ENCODE peak calls at places on chromosomes 11 and 22, in six cellular contexts. One of them, this sample, is unnamed.

GRCh38 chr11:110011595-110011994 is 81.6 kb upstream of the ZC3H12C start:
- DNase-seq in epithelial cell of esophagus: no peak
- DNase-seq in Ammon's horn: no peak
- DNase-seq in endothelial cell: no peak
- DNase-seq in RCC 7860: no peak
- DNase-seq in left lung: no peak
- DNase-seq in this sample: no peak

GRCh38 chr11:64387916-64388315 is 29.0 kb downstream of the RPS6KA4 start:
- DNase-seq in epithelial cell of esophagus: no peak
- DNase-seq in Ammon's horn: no peak
- DNase-seq in endothelial cell: no peak
- DNase-seq in RCC 7860: no peak
- DNase-seq in left lung: no peak
- DNase-seq in this sample: no peak

GRCh38 chr11:61967924-61968757 is 707 bp upstream of the FTH1 start:
- DNase-seq in epithelial cell of esophagus: peak; percentile 40
- DNase-seq in Ammon's horn: no peak
- DNase-seq in endothelial cell: peak; percentile 20
- DNase-seq in RCC 7860: no peak
- DNase-seq in left lung: peak; percentile 61
- DNase-seq in this sample: peak; percentile 34

GRCh38 chr11:94521684-94522083 is 9.4 kb downstream of the C11orf97 start:
- DNase-seq in epithelial cell of esophagus: peak; percentile 24
- DNase-seq in Ammon's horn: no peak
- DNase-seq in endothelial cell: no peak
- DNase-seq in RCC 7860: no peak
- DNase-seq in left lung: no peak
- DNase-seq in this sample: no peak

GRCh38 chr22:44703269-44703870 is 1.4 kb downstream of the PRR5 start:
- DNase-seq in epithelial cell of esophagus: no peak
- DNase-seq in Ammon's horn: no peak
- DNase-seq in endothelial cell: no peak
- DNase-seq in RCC 7860: no peak
- DNase-seq in left lung: no peak
- DNase-seq in this sample: no peak

GRCh38 chr11:27481992-27482391 is 9.4 kb upstream of the LGR4 start:
- DNase-seq in epithelial cell of esophagus: no peak
- DNase-seq in Ammon's horn: no peak
- DNase-seq in endothelial cell: no peak
- DNase-seq in RCC 7860: no peak
- DNase-seq in left lung: no peak
- DNase-seq in this sample: no peak

GRCh38 chr22:46763051-46763705 is 728 bp downstream of the TBC1D22A start:
- DNase-seq in epithelial cell of esophagus: no peak
- DNase-seq in Ammon's horn: no peak
- DNase-seq in endothelial cell: peak; percentile 25
- DNase-seq in RCC 7860: no peak
- DNase-seq in left lung: no peak
- DNase-seq in this sample: no peak

GRCh38 chr11:118530180-118530682 is 761 bp upstream of the TMEM25 start:
- DNase-seq in epithelial cell of esophagus: no peak
- DNase-seq in Ammon's horn: no peak
- DNase-seq in endothelial cell: no peak
- DNase-seq in RCC 7860: no peak
- DNase-seq in left lung: no peak
- DNase-seq in this sample: no peak

GRCh38 chr11:77522215-77522614 is 48.3 kb upstream of the PAK1 start:
- DNase-seq in epithelial cell of esophagus: no peak
- DNase-seq in Ammon's horn: no peak
- DNase-seq in endothelial cell: no peak
- DNase-seq in RCC 7860: no peak
- DNase-seq in left lung: no peak
- DNase-seq in this sample: no peak

GRCh38 chr22:46121079-46121478 is 29.2 kb upstream of the PPARA start:
- DNase-seq in epithelial cell of esophagus: no peak
- DNase-seq in Ammon's horn: no peak
- DNase-seq in endothelial cell: no peak
- DNase-seq in RCC 7860: no peak
- DNase-seq in left lung: no peak
- DNase-seq in this sample: no peak

GRCh38 chr11:118401151-118401879 is at the start of gene ATP5MG:
- DNase-seq in epithelial cell of esophagus: peak; percentile 85
- DNase-seq in Ammon's horn: peak; percentile 92
- DNase-seq in endothelial cell: peak; percentile 83
- DNase-seq in RCC 7860: peak; percentile 73
- DNase-seq in left lung: peak; percentile 92
- DNase-seq in this sample: peak; percentile 91

GRCh38 chr22:37425369-37425768 is 1.9 kb downstream of the ELFN2 start:
- DNase-seq in epithelial cell of esophagus: no peak
- DNase-seq in Ammon's horn: no peak
- DNase-seq in endothelial cell: no peak
- DNase-seq in RCC 7860: no peak
- DNase-seq in left lung: no peak
- DNase-seq in this sample: no peak

GRCh38 chr22:44286673-44287072 is 26.1 kb downstream of the SHISAL1 start:
- DNase-seq in epithelial cell of esophagus: no peak
- DNase-seq in Ammon's horn: peak; percentile 26
- DNase-seq in endothelial cell: no peak
- DNase-seq in RCC 7860: no peak
- DNase-seq in left lung: no peak
- DNase-seq in this sample: no peak

GRCh38 chr22:30301995-30302809 is 12.9 kb upstream of the CASTOR1 start:
- DNase-seq in epithelial cell of esophagus: peak; percentile 84
- DNase-seq in Ammon's horn: peak; percentile 74
- DNase-seq in endothelial cell: no peak
- DNase-seq in RCC 7860: no peak
- DNase-seq in left lung: peak; percentile 74
- DNase-seq in this sample: no peak

GRCh38 chr11:36878747-36879146 is 280.7 kb upstream of the RAG2 start:
- DNase-seq in epithelial cell of esophagus: no peak
- DNase-seq in Ammon's horn: no peak
- DNase-seq in endothelial cell: no peak
- DNase-seq in RCC 7860: no peak
- DNase-seq in left lung: no peak
- DNase-seq in this sample: no peak

GRCh38 chr11:109241988-109242387 is 180.0 kb upstream of the C11orf87 start:
- DNase-seq in epithelial cell of esophagus: peak; percentile 97
- DNase-seq in Ammon's horn: no peak
- DNase-seq in endothelial cell: no peak
- DNase-seq in RCC 7860: no peak
- DNase-seq in left lung: no peak
- DNase-seq in this sample: no peak

GRCh38 chr22:43273902-43274484 is 69.2 kb downstream of the SCUBE1 start:
- DNase-seq in epithelial cell of esophagus: peak; percentile 69
- DNase-seq in Ammon's horn: peak; percentile 58
- DNase-seq in endothelial cell: peak; percentile 60
- DNase-seq in RCC 7860: peak; percentile 41
- DNase-seq in left lung: no peak
- DNase-seq in this sample: peak; percentile 52

GRCh38 chr22:50399751-50400331 is 56.7 kb downstream of the PPP6R2 start:
- DNase-seq in epithelial cell of esophagus: no peak
- DNase-seq in Ammon's horn: peak; percentile 78
- DNase-seq in endothelial cell: peak; percentile 51
- DNase-seq in RCC 7860: no peak
- DNase-seq in left lung: no peak
- DNase-seq in this sample: peak; percentile 33

GRCh38 chr22:30217698-30218565 is 28.6 kb downstream of the LIF start:
- DNase-seq in epithelial cell of esophagus: no peak
- DNase-seq in Ammon's horn: peak; percentile 40
- DNase-seq in endothelial cell: no peak
- DNase-seq in RCC 7860: peak; percentile 75
- DNase-seq in left lung: no peak
- DNase-seq in this sample: no peak

GRCh38 chr11:115219378-115219777 is 284.8 kb downstream of the CADM1 start:
- DNase-seq in epithelial cell of esophagus: no peak
- DNase-seq in Ammon's horn: no peak
- DNase-seq in endothelial cell: no peak
- DNase-seq in RCC 7860: no peak
- DNase-seq in left lung: no peak
- DNase-seq in this sample: no peak

GRCh38 chr11:96199563-96200025 is 143.4 kb downstream of the MAML2 start:
- DNase-seq in epithelial cell of esophagus: peak; percentile 94
- DNase-seq in Ammon's horn: no peak
- DNase-seq in endothelial cell: no peak
- DNase-seq in RCC 7860: no peak
- DNase-seq in left lung: no peak
- DNase-seq in this sample: no peak

GRCh38 chr11:56932572-56933235 is 56.0 kb upstream of the OR5AK2 start:
- DNase-seq in epithelial cell of esophagus: peak; percentile 99
- DNase-seq in Ammon's horn: peak; percentile 2
- DNase-seq in endothelial cell: no peak
- DNase-seq in RCC 7860: peak; percentile 79
- DNase-seq in left lung: no peak
- DNase-seq in this sample: no peak

GRCh38 chr22:29202231-29203192 is 3.2 kb upstream of the EMID1 start:
- DNase-seq in epithelial cell of esophagus: peak; percentile 45
- DNase-seq in Ammon's horn: peak; percentile 82
- DNase-seq in endothelial cell: peak; percentile 35
- DNase-seq in RCC 7860: no peak
- DNase-seq in left lung: peak; percentile 71
- DNase-seq in this sample: no peak

GRCh38 chr22:24763872-24764485 is 10.5 kb downstream of the PIWIL3 start:
- DNase-seq in epithelial cell of esophagus: no peak
- DNase-seq in Ammon's horn: no peak
- DNase-seq in endothelial cell: no peak
- DNase-seq in RCC 7860: no peak
- DNase-seq in left lung: no peak
- DNase-seq in this sample: no peak

GRCh38 chr11:36478700-36479329 is 31.3 kb downstream of the TRAF6 start:
- DNase-seq in epithelial cell of esophagus: peak; percentile 59
- DNase-seq in Ammon's horn: peak; percentile 79
- DNase-seq in endothelial cell: peak; percentile 33
- DNase-seq in RCC 7860: peak; percentile 37
- DNase-seq in left lung: no peak
- DNase-seq in this sample: peak; percentile 41

GRCh38 chr11:34051349-34052035 is at the start of gene CAPRIN1:
- DNase-seq in epithelial cell of esophagus: peak; percentile 90
- DNase-seq in Ammon's horn: peak; percentile 93
- DNase-seq in endothelial cell: peak; percentile 86
- DNase-seq in RCC 7860: peak; percentile 71
- DNase-seq in left lung: peak; percentile 91
- DNase-seq in this sample: peak; percentile 80

GRCh38 chr11:15118431-15118830 is 3.7 kb downstream of the INSC start:
- DNase-seq in epithelial cell of esophagus: peak; percentile 44
- DNase-seq in Ammon's horn: no peak
- DNase-seq in endothelial cell: no peak
- DNase-seq in RCC 7860: peak; percentile 20
- DNase-seq in left lung: no peak
- DNase-seq in this sample: no peak

GRCh38 chr11:37712246-37712645 is 1114.2 kb upstream of the RAG2 start:
- DNase-seq in epithelial cell of esophagus: peak; percentile 6
- DNase-seq in Ammon's horn: no peak
- DNase-seq in endothelial cell: no peak
- DNase-seq in RCC 7860: no peak
- DNase-seq in left lung: no peak
- DNase-seq in this sample: peak; percentile 2

GRCh38 chr22:22167791-22168189 is 76.8 kb upstream of the VPREB1 start:
- DNase-seq in epithelial cell of esophagus: no peak
- DNase-seq in Ammon's horn: no peak
- DNase-seq in endothelial cell: no peak
- DNase-seq in RCC 7860: no peak
- DNase-seq in left lung: no peak
- DNase-seq in this sample: no peak

GRCh38 chr11:95132956-95133355 is 43.3 kb downstream of the ENDOD1 start:
- DNase-seq in epithelial cell of esophagus: peak; percentile 69
- DNase-seq in Ammon's horn: no peak
- DNase-seq in endothelial cell: no peak
- DNase-seq in RCC 7860: no peak
- DNase-seq in left lung: no peak
- DNase-seq in this sample: no peak

GRCh38 chr11:130637566-130637965 is 189.1 kb downstream of the ADAMTS15 start:
- DNase-seq in epithelial cell of esophagus: no peak
- DNase-seq in Ammon's horn: no peak
- DNase-seq in endothelial cell: no peak
- DNase-seq in RCC 7860: no peak
- DNase-seq in left lung: no peak
- DNase-seq in this sample: no peak

GRCh38 chr11:28903716-28904115 is 795.5 kb downstream of the METTL15 start:
- DNase-seq in epithelial cell of esophagus: peak; percentile 33
- DNase-seq in Ammon's horn: no peak
- DNase-seq in endothelial cell: no peak
- DNase-seq in RCC 7860: no peak
- DNase-seq in left lung: no peak
- DNase-seq in this sample: no peak

GRCh38 chr22:29308791-29309262 is 2.4 kb downstream of the GAS2L1 start:
- DNase-seq in epithelial cell of esophagus: peak; percentile 72
- DNase-seq in Ammon's horn: no peak
- DNase-seq in endothelial cell: no peak
- DNase-seq in RCC 7860: peak; percentile 60
- DNase-seq in left lung: no peak
- DNase-seq in this sample: no peak

GRCh38 chr11:128343870-128344269 is 243.5 kb downstream of the ETS1 start:
- DNase-seq in epithelial cell of esophagus: peak; percentile 78
- DNase-seq in Ammon's horn: no peak
- DNase-seq in endothelial cell: no peak
- DNase-seq in RCC 7860: no peak
- DNase-seq in left lung: no peak
- DNase-seq in this sample: no peak

GRCh38 chr22:17578129-17578754 is 14.9 kb downstream of the SLC25A18 start:
- DNase-seq in epithelial cell of esophagus: peak; percentile 24
- DNase-seq in Ammon's horn: peak; percentile 85
- DNase-seq in endothelial cell: no peak
- DNase-seq in RCC 7860: no peak
- DNase-seq in left lung: peak; percentile 56
- DNase-seq in this sample: no peak

GRCh38 chr11:13140028-13140870 is 131.1 kb downstream of the RASSF10 start:
- DNase-seq in epithelial cell of esophagus: peak; percentile 47
- DNase-seq in Ammon's horn: no peak
- DNase-seq in endothelial cell: no peak
- DNase-seq in RCC 7860: peak; percentile 98
- DNase-seq in left lung: peak; percentile 80
- DNase-seq in this sample: no peak

This sample was measured in neural crest cell.